ENCODE peak calls at places on chromosomes 7 and 10, in seven cellular contexts. G is GM12891, W is K562, D is H1, T is SK-N-SH, V is HepG2, A is GM12878. E is an unnamed sample.

GRCh38 chr10:76695069-76695468 is 942.5 kb downstream of the KCNMA1 start:
- DNase-seq in G (no peak), T (no peak), W (no peak), A (no peak), D (no peak), V (no peak), E (no peak)

GRCh38 chr10:12073526-12073925 is 4.8 kb downstream of the DHTKD1 start:
- DNase-seq in V (no peak), D (no peak), T (no peak), G (no peak), W (no peak), A (no peak), E (no peak)

GRCh38 chr10:48713966-48714618 is 29.4 kb downstream of the WDFY4 start:
- DNase-seq in D (no peak), G (no peak), A (no peak), T (no peak), W (no peak), V (no peak), E (no peak)

GRCh38 chr10:2392145-2392812 is 655.0 kb upstream of the ADARB2 start:
- DNase-seq in T (peak), D (no peak), V (no peak), G (no peak), W (no peak), A (no peak), E (no peak)

GRCh38 chr10:112562803-112563663 is 116.0 kb downstream of the VTI1A start:
- DNase-seq in T (no peak), A (no peak), D (no peak), W (no peak), G (no peak), V (peak), E (no peak)

GRCh38 chr7:158471716-158472115 is 115.9 kb downstream of the PTPRN2 start:
- DNase-seq in D (no peak), G (no peak), V (no peak), T (no peak), W (no peak), A (no peak), E (no peak)

GRCh38 chr10:70162892-70163201 is 7.5 kb downstream of the SAR1A start:
- DNase-seq in A (peak), V (no peak), W (no peak), D (no peak), G (no peak), T (no peak), E (no peak)

GRCh38 chr10:74047871-74048270 is 50.0 kb downstream of the VCL start:
- DNase-seq in G (no peak), T (no peak), D (no peak), A (no peak), W (no peak), V (no peak), E (no peak)

GRCh38 chr7:29565982-29566746 is 2.5 kb downstream of the PRR15 start:
- DNase-seq in A (no peak), W (no peak), T (peak), G (no peak), D (peak), V (no peak), E (no peak)

GRCh38 chr10:132146941-132147915 is 39.5 kb upstream of the DPYSL4 start:
- DNase-seq in T (no peak), D (no peak), V (no peak), G (no peak), W (no peak), A (no peak), E (no peak)

GRCh38 chr7:151696738-151697514 is 177.2 kb upstream of the RHEB start:
- DNase-seq in A (no peak), T (peak), V (peak), W (no peak), D (no peak), G (no peak), E (no peak)

GRCh38 chr7:151697515-151697895 is 177.8 kb upstream of the RHEB start:
- DNase-seq in V (no peak), T (no peak), A (no peak), D (no peak), G (no peak), W (no peak), E (no peak)

GRCh38 chr7:151694441-151694827 is 174.7 kb upstream of the RHEB start:
- DNase-seq in G (no peak), T (no peak), W (no peak), V (no peak), A (no peak), D (no peak), E (no peak)

GRCh38 chr7:151694828-151695580 is 175.3 kb upstream of the RHEB start:
- DNase-seq in V (peak), W (no peak), A (no peak), D (no peak), T (peak), G (no peak), E (no peak)

DNA sequence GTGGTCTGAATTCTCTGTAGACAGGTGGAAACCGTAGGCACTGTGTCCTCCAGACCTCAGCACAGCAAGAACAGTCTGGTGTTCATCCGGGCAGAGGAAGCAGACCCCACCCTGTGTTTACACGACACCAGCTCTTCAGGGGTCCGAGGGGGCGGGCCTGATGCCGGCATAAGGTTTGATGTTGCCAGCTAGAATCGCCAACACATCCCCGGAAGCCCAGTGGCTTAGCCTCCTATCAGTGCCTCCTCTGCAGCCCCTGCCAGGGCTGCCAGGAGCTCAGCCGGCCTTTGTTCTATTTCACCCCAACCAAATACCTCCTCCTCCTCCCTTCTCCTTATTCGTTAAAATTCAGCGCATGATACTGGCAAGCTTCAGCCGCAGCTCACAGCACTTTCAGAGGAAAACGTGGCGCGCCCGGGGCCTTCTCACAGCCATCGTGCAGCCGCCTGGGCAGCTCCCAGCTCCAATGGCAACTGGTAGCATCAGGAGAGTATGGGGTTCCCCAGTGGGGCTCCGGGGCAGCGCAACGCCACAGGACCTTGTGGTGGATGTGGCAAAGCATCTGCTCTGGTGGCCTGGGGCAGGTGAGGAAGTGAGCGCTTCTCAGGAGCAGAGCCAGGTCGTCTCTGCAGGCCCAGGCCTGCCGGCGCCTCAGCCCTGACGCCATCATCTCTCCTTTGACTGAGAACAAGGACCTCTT is 176.3 kb upstream of the RHEB start:
- DNase-seq in D (no peak), V (no peak), T (no peak), G (no peak), W (no peak), A (no peak), E (no peak)
- TF ChIP-seq POLR2AphosphoS5 in D (no peak), V (no peak), T (no peak), G (no peak), W (no peak), A (no peak), E (no peak)

GRCh38 chr10:109218207-109218606 is 705.1 kb downstream of the XPNPEP1 start:
- DNase-seq in G (no peak), A (no peak), T (no peak), V (no peak), W (no peak), D (no peak), E (no peak)

GRCh38 chr10:109219935-109220334 is 703.4 kb downstream of the XPNPEP1 start:
- DNase-seq in D (no peak), V (no peak), A (no peak), T (no peak), W (no peak), G (no peak), E (no peak)

GRCh38 chr10:109214916-109215740 is 708.2 kb downstream of the XPNPEP1 start:
- DNase-seq in V (no peak), D (no peak), G (no peak), W (no peak), T (no peak), A (no peak), E (no peak)
- TF ChIP-seq TAF1 in V (no peak), D (no peak), G (no peak), W (no peak), T (no peak), A (no peak), E (no peak)

GRCh38 chr10:13808556-13809391 is 222.0 kb downstream of the PRPF18 start:
- DNase-seq in V (no peak), D (no peak), G (no peak), T (no peak), A (no peak), W (no peak), E (no peak)

GRCh38 chr10:13812804-13813203 is 226.0 kb downstream of the PRPF18 start:
- DNase-seq in G (no peak), A (no peak), T (no peak), D (no peak), V (no peak), W (peak), E (no peak)

GRCh38 chr10:13813540-13813939 is 226.8 kb downstream of the PRPF18 start:
- DNase-seq in W (no peak), D (no peak), V (no peak), G (no peak), A (no peak), T (no peak), E (no peak)

GRCh38 chr10:13809447-13809846 is 222.7 kb downstream of the PRPF18 start:
- DNase-seq in V (no peak), D (peak), A (no peak), T (no peak), G (no peak), W (no peak), E (no peak)

GRCh38 chr10:13810536-13810935 is 223.8 kb downstream of the PRPF18 start:
- DNase-seq in W (no peak), A (no peak), V (no peak), D (no peak), G (no peak), T (no peak), E (no peak)
- TF ChIP-seq POLR2AphosphoS5 in W (no peak), A (no peak), V (no peak), D (no peak), G (no peak), T (no peak), E (no peak)

DNA sequence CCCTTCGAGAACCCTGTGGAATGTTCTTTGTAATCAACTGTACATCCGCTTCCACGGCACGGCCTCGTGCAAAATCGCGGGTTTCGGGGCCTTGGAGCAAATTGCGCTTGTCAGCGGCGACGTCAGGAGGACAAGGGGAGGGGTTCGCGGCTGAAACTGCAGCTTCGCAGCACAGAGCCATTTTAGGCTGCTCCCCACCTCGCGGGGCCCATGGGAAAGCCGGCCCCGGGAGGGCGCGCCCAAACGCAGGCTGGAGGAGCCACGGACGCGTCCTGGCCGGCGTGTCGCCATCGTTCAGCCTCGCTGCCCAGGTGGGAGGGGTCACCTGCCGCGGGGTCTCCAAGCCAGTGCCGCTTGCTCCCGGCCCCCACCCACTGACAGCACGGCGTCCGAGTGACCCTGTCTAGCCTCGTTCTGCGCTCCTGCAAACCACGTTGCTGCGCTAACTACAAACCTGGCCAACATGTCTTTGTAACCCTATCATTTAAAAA is 2.8 kb downstream of the SFMBT2 start:
- DNase-seq in D (peak), G (no peak), W (peak), T (no peak), V (no peak), A (no peak), E (no peak)
- TF ChIP-seq TAF1 in D (no peak), G (no peak), W (no peak), T (no peak), V (no peak), A (no peak), E (no peak)

GRCh38 chr7:127598318-127598717 is 4.8 kb downstream of the FSCN3 start:
- DNase-seq in D (peak), T (no peak), W (peak), A (no peak), G (no peak), V (peak), E (no peak)
- TF ChIP-seq POLR2AphosphoS5 in D (no peak), T (no peak), W (no peak), A (no peak), G (no peak), V (no peak), E (no peak)

DNA sequence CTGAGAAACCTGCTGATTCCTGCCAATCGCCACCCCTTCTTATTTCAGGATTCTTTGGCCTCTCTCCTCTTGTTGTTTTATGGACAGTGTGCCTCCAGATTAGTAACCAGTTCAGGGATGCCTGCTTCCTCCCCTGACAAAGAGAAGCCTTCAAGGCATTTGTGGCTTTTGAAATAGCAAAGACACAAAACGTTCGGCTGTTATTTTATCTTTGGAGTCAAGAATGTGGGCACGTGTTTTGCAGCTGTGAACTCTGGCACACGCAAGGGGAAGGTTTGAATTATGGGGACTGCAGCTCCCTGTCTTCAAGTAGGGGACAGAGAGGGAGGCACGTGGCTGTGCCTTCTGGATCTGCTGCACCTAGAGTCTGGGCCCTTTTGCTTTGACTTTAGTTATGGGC is 157.9 kb upstream of the GRB10 start:
- DNase-seq in W (no peak), G (no peak), A (no peak), D (no peak), V (no peak), T (no peak), E (no peak)
- TF ChIP-seq TAF1 in W (no peak), G (no peak), A (no peak), D (no peak), V (no peak), T (no peak), E (no peak)

DNA sequence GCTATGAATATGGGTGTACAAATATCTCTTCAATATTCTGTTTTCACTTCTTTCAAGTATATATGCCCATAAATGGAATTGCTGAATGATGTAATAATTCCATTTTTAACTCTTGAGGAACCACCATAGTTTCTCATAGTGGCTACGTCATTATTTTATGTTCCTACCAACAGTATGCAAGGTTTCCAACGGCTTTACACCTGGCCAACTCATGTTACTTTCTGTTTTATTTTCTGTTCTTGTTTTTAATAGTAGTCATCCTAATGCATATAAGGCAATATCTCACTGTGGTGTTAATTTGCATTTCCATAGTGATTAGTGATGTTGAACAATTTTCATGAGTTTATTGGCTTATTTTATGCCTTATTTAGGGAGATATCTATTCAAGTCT is 465.5 kb upstream of the KLF6 start:
- DNase-seq in V (no peak), T (no peak), A (no peak), W (no peak), G (no peak), D (no peak), E (no peak)
- TF ChIP-seq POLR2AphosphoS5 in V (no peak), T (no peak), A (no peak), W (no peak), G (no peak), D (no peak), E (no peak)

GRCh38 chr10:88113657-88114272 is 250.3 kb downstream of the PTEN start:
- DNase-seq in V (no peak), T (no peak), D (no peak), W (no peak), G (no peak), A (no peak), E (no peak)
- TF ChIP-seq TAF1 in V (no peak), T (no peak), D (no peak), W (no peak), G (no peak), A (no peak), E (no peak)